ENCODE peak calls at places on chromosomes 11 and 22, in ten cellular contexts. X, S, B, Q, E, P, A, M, J and R are unnamed samples.

GRCh38 chr11:68651208-68651984 is 32.9 kb upstream of the GAL start:
- DNase-seq in X (peak; percentile 27), S (peak; percentile 36), B (peak; percentile 18), Q (no peak), E (no peak), P (no peak), A (no peak), M (peak; percentile 76), J (no peak), R (peak; percentile 5)

GRCh38 chr11:79062814-79063762 is 377.7 kb downstream of the TENM4 start:
- DNase-seq in X (peak; percentile 37), S (no peak), B (peak; percentile 57), Q (no peak), E (no peak), P (peak; percentile 69), A (peak; percentile 38), M (peak; percentile 93), J (peak; percentile 63), R (peak; percentile 61)

GRCh38 chr11:120643254-120643653 is 131.7 kb downstream of the GRIK4 start:
- DNase-seq in X (no peak), S (no peak), B (no peak), Q (no peak), E (no peak), P (no peak), A (no peak), M (no peak), J (no peak), R (no peak)

GRCh38 chr11:68827733-68828132 is 14.0 kb downstream of the CPT1A start:
- DNase-seq in X (no peak), S (no peak), B (no peak), Q (no peak), E (no peak), P (no peak), A (no peak), M (no peak), J (no peak), R (no peak)

GRCh38 chr11:8649361-8649760 is 33.1 kb downstream of the TRIM66 start:
- DNase-seq in X (peak; percentile 61), S (peak; percentile 67), B (peak; percentile 55), Q (no peak), E (no peak), P (no peak), A (no peak), M (peak; percentile 94), J (peak; percentile 45), R (no peak)

GRCh38 chr11:9711454-9712307 is 47.8 kb downstream of the SWAP70 start:
- DNase-seq in X (no peak), S (no peak), B (no peak), Q (no peak), E (no peak), P (no peak), A (no peak), M (no peak), J (no peak), R (no peak)

GRCh38 chr22:39356464-39356863 is 6.7 kb downstream of the SYNGR1 start:
- DNase-seq in X (no peak), S (no peak), B (no peak), Q (no peak), E (no peak), P (no peak), A (no peak), M (peak; percentile 66), J (no peak), R (no peak)

GRCh38 chr11:123357990-123358827 is 71.9 kb upstream of the GRAMD1B start:
- DNase-seq in X (peak; percentile 6), S (peak; percentile 8), B (peak; percentile 8), Q (no peak), E (no peak), P (peak; percentile 58), A (peak; percentile 14), M (no peak), J (peak; percentile 38), R (peak; percentile 20)

GRCh38 chr22:41745968-41746367 is 46.7 kb downstream of the MEI1 start:
- DNase-seq in X (no peak), S (no peak), B (no peak), Q (no peak), E (no peak), P (no peak), A (no peak), M (no peak), J (no peak), R (no peak)

GRCh38 chr22:41746563-41747400 is 47.5 kb downstream of the MEI1 start:
- DNase-seq in X (peak; percentile 88), S (peak; percentile 81), B (peak; percentile 85), Q (peak; percentile 73), E (peak; percentile 66), P (peak; percentile 72), A (peak; percentile 67), M (peak; percentile 95), J (peak; percentile 85), R (peak; percentile 90)

GRCh38 chr22:41739576-41739975 is 40.3 kb downstream of the MEI1 start:
- DNase-seq in X (no peak), S (no peak), B (no peak), Q (no peak), E (no peak), P (no peak), A (no peak), M (no peak), J (no peak), R (no peak)

DNA sequence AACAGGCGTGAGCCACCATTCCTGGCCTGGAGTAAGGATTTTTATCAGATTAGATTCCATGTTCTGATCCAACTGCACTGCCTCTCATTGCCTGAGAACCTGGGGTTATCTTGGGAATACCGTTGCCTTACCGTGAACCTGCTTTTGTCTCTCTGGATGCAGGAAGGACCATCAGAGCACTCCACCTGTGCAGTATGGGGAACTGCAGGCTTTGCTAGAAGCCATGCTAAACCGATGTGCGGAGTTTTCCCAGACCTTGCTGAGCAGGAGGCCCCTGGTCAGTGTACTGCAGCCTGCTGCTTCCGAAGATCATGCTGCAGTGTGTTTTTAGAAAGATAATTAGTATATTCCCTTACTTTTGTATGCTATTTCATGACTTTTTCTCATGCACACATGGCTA is 43.6 kb downstream of the MEI1 start:
- DNase-seq in X (no peak), S (no peak), B (no peak), Q (no peak), E (no peak), P (no peak), A (no peak), M (no peak), J (no peak), R (no peak)
- TF ChIP-seq CTCF in X (no peak), S (no peak), B (no peak), Q (no peak), E (no peak), P (no peak), A (peak; percentile 12), M (no peak), J (no peak), R (no peak)

DNA sequence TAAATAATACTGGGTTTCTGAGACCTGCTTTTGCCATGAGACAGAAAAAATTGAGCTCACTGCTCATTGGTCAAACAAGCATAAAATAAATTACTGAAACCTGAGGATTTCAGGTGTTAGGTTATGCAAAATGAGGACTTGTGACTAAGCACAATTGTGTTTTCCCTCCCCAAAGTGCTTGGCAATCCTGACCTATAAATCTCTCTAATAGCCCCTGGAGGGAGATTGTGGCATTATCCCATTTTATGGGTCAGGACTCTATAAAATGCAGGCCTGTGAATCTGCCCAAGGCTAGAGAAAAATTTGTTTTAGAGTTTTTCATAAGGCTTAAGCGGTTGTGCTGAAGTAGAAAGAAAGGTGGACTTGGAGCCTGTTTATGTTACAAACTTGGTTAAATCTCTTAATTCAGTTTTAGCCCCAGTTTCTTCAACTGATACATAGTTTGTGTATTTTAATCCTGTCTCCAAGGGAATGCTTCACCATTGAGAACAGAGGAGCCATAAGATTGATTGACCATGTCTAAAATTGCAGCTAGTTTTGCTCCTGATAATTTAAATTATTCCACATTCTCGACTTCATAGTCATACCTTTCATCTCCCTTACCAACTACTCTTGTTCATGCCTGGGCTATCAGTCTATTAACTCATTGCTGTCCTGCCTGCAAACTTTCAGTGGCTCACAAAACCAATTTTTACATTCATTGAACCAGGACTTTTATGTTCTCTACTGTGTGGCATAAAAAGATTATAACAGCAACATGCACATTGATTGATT is 63.6 kb upstream of the LRRC4C start:
- DNase-seq in X (peak; percentile 17), S (peak; percentile 86), B (no peak), Q (no peak), E (no peak), P (no peak), A (no peak), M (no peak), J (peak; percentile 63), R (no peak)
- TF ChIP-seq CTCF in X (no peak), S (no peak), B (no peak), Q (no peak), E (no peak), P (no peak), A (no peak), M (no peak), J (no peak), R (no peak)

DNA sequence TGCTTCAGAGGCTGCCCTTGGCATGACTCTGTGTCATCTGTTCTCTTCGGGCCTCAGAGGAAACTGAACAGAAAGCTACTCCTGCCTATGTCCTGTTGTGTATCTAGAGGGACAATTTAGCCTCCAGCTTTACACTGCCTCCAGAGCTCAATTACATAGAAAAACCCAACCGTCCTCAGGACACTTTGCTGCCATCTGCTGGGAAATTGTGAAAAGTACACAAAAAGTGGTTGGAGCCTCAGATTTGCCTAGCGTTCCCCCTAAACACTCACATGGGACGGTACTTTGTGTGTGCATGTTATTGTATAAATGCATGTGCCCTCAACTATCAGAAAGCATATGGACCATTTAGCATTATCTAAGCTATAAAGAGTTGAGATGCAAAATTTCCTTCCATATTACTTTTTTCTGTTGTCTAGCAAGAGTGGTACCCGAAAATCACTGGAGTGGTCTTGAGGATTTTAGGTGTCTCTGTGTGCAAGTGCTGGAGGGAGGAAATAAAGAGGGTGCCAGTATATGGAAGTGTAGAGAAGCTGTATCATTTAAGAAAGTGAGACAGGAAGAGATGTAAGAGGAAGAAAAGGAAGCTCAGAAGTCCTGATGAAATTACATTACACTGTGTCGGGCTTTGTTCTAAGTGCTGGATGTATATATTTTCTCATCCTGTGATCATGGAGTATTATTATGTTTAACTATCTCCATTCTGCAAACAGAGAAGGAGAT is 8.7 kb upstream of the MS4A4E start:
- DNase-seq in X (peak; percentile 33), S (no peak), B (peak; percentile 33), Q (no peak), E (peak; percentile 7), P (no peak), A (peak; percentile 14), M (no peak), J (peak; percentile 66), R (peak; percentile 46)
- TF ChIP-seq CTCF in X (peak; percentile 37), S (peak; percentile 33), B (peak; percentile 44), Q (peak; percentile 45), E (peak; percentile 74), P (no peak), A (peak; percentile 64), M (no peak), J (peak; percentile 68), R (peak; percentile 53)

DNA sequence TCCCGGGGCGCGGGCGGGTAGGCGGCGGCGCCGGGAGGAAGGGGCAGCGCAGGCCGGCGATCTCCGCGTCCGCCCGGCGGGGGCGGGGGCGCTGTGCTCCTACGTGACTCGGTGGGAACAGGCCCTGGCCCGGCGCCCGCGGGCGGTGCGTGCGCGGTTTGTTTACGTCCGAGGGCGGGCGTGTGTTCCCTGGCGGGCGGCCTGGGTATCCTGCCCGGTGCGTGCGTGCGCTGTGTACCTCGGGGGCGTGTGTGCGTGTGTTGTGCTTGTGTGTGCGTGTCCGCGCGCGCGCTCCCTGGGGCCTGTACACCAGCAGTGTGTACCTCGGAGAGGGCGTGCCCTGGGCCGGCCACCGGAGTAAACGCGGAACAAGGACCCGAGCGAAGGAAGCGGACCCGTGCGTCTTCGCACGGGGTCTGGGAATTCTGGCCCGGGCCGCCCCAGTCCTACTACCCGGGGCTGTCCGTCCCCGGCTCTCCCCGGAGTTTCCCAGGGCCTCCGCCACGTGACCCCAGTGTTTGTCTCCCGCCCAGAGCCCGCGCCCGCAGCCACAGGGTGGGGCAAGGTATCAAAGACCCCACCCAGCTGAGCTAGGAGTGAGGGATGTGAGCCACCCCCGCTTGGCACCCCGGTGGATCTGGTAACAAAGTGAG is 769 bp downstream of the MAFF start:
- DNase-seq in X (peak; percentile 91), S (peak; percentile 84), B (peak; percentile 94), Q (peak; percentile 92), E (no peak), P (peak; percentile 71), A (peak; percentile 53), M (peak; percentile 95), J (peak; percentile 76), R (peak; percentile 94)
- TF ChIP-seq CTCF in X (no peak), S (no peak), B (no peak), Q (peak; percentile 30), E (no peak), P (no peak), A (peak; percentile 32), M (no peak), J (peak; percentile 13), R (no peak)